ENCODE peak calls at places on chromosomes 2 and 18, in four cellular contexts. One of them, this sample, is unnamed.

GRCh38 chr2:53512071-53512841 is 255.3 kb upstream of the CHAC2 start:
- DNase-seq in heart right ventricle: no peak
- DNase-seq in colonic mucosa: no peak
- DNase-seq in psoas muscle: no peak
- DNase-seq in this sample: no peak

GRCh38 chr2:135633582-135633981 is 102.3 kb downstream of the R3HDM1 start:
- DNase-seq in psoas muscle: no peak
- DNase-seq in colonic mucosa: peak; percentile 36
- DNase-seq in heart right ventricle: no peak
- DNase-seq in this sample: no peak

GRCh38 chr2:236014408-236015131 is 153.6 kb downstream of the GBX2 start:
- DNase-seq in psoas muscle: no peak
- DNase-seq in heart right ventricle: no peak
- DNase-seq in colonic mucosa: no peak
- DNase-seq in this sample: no peak

GRCh38 chr2:174605687-174606086 is 8.1 kb upstream of the WIPF1 start:
- DNase-seq in colonic mucosa: no peak
- DNase-seq in psoas muscle: no peak
- DNase-seq in heart right ventricle: no peak
- DNase-seq in this sample: no peak

GRCh38 chr2:20680744-20681143 is 13.8 kb downstream of the GDF7 start:
- DNase-seq in colonic mucosa: no peak
- DNase-seq in heart right ventricle: no peak
- DNase-seq in psoas muscle: no peak
- DNase-seq in this sample: no peak

GRCh38 chr2:20165677-20166509 is 59.0 kb downstream of the SDC1 start:
- DNase-seq in heart right ventricle: no peak
- DNase-seq in psoas muscle: no peak
- DNase-seq in colonic mucosa: no peak
- DNase-seq in this sample: no peak

GRCh38 chr2:74514368-74515270 is at the start of gene TLX2:
- DNase-seq in colonic mucosa: no peak
- DNase-seq in psoas muscle: no peak
- DNase-seq in heart right ventricle: no peak
- DNase-seq in this sample: no peak

GRCh38 chr2:47277187-47277586 is 122.1 kb upstream of the STPG4 start:
- DNase-seq in colonic mucosa: no peak
- DNase-seq in heart right ventricle: no peak
- DNase-seq in psoas muscle: no peak
- DNase-seq in this sample: no peak

GRCh38 chr2:24926602-24927252 is 6.7 kb upstream of the ADCY3 start:
- DNase-seq in colonic mucosa: peak; percentile 39
- DNase-seq in psoas muscle: peak; percentile 88
- DNase-seq in heart right ventricle: peak; percentile 58
- DNase-seq in this sample: peak; percentile 40

GRCh38 chr2:147025611-147026010 is 819.2 kb upstream of the ACVR2A start:
- DNase-seq in heart right ventricle: no peak
- DNase-seq in colonic mucosa: no peak
- DNase-seq in psoas muscle: no peak
- DNase-seq in this sample: no peak

GRCh38 chr2:54374965-54375364 is 81.2 kb upstream of the SPTBN1 start:
- DNase-seq in colonic mucosa: no peak
- DNase-seq in psoas muscle: no peak
- DNase-seq in heart right ventricle: no peak
- DNase-seq in this sample: no peak

GRCh38 chr2:194483041-194483440 is 1174.0 kb upstream of the SLC39A10 start:
- DNase-seq in psoas muscle: no peak
- DNase-seq in colonic mucosa: no peak
- DNase-seq in heart right ventricle: no peak
- DNase-seq in this sample: no peak

GRCh38 chr2:174335605-174336402 is 1.1 kb downstream of the SP9 start:
- DNase-seq in colonic mucosa: no peak
- DNase-seq in psoas muscle: peak; percentile 57
- DNase-seq in heart right ventricle: no peak
- DNase-seq in this sample: peak; percentile 10

GRCh38 chr2:154875999-154876398 is 177.5 kb downstream of the KCNJ3 start:
- DNase-seq in psoas muscle: no peak
- DNase-seq in colonic mucosa: no peak
- DNase-seq in heart right ventricle: no peak
- DNase-seq in this sample: no peak

GRCh38 chr2:29273704-29274611 is 158.7 kb downstream of the CLIP4 start:
- DNase-seq in psoas muscle: no peak
- DNase-seq in colonic mucosa: no peak
- DNase-seq in heart right ventricle: no peak
- DNase-seq in this sample: no peak

GRCh38 chr2:24850944-24851343 is 57.7 kb downstream of the CENPO start:
- DNase-seq in colonic mucosa: no peak
- DNase-seq in psoas muscle: no peak
- DNase-seq in heart right ventricle: peak; percentile 51
- DNase-seq in this sample: no peak

GRCh38 chr18:10971717-10972116 is 177.7 kb downstream of the PIEZO2 start:
- DNase-seq in colonic mucosa: no peak
- DNase-seq in heart right ventricle: no peak
- DNase-seq in psoas muscle: no peak
- DNase-seq in this sample: no peak

GRCh38 chr2:96887419-96888081 is 17.7 kb upstream of the SEMA4C start:
- DNase-seq in heart right ventricle: no peak
- DNase-seq in colonic mucosa: no peak
- DNase-seq in psoas muscle: no peak
- DNase-seq in this sample: no peak

GRCh38 chr2:86556508-86556907 is 6.7 kb downstream of the CHMP3 start:
- DNase-seq in colonic mucosa: peak; percentile 39
- DNase-seq in psoas muscle: no peak
- DNase-seq in heart right ventricle: no peak
- DNase-seq in this sample: no peak

GRCh38 chr18:80175451-80176235 is 66.6 kb downstream of the ADNP2 start:
- DNase-seq in colonic mucosa: no peak
- DNase-seq in heart right ventricle: no peak
- DNase-seq in psoas muscle: no peak
- DNase-seq in this sample: peak; percentile 29

GRCh38 chr18:45250479-45250878 is 364.8 kb upstream of the SLC14A2 start:
- DNase-seq in heart right ventricle: no peak
- DNase-seq in colonic mucosa: no peak
- DNase-seq in psoas muscle: no peak
- DNase-seq in this sample: no peak

GRCh38 chr2:230677182-230677946 is 35.3 kb upstream of the CAB39 start:
- DNase-seq in colonic mucosa: no peak
- DNase-seq in psoas muscle: no peak
- DNase-seq in heart right ventricle: no peak
- DNase-seq in this sample: no peak

GRCh38 chr2:19993731-19994130 is 3.8 kb upstream of the WDR35 start:
- DNase-seq in colonic mucosa: no peak
- DNase-seq in psoas muscle: no peak
- DNase-seq in heart right ventricle: no peak
- DNase-seq in this sample: no peak

GRCh38 chr2:38750011-38750792 is 959 bp downstream of the SRSF7 start:
- DNase-seq in psoas muscle: peak; percentile 74
- DNase-seq in heart right ventricle: peak; percentile 61
- DNase-seq in colonic mucosa: peak; percentile 68
- DNase-seq in this sample: peak; percentile 80

GRCh38 chr2:157875720-157876065 is 437 bp downstream of the ACVR1 start:
- DNase-seq in heart right ventricle: peak; percentile 47
- DNase-seq in colonic mucosa: peak; percentile 62
- DNase-seq in psoas muscle: no peak
- DNase-seq in this sample: no peak

GRCh38 chr2:86065512-86065911 is 40.2 kb downstream of the POLR1A start:
- DNase-seq in colonic mucosa: no peak
- DNase-seq in heart right ventricle: no peak
- DNase-seq in psoas muscle: no peak
- DNase-seq in this sample: no peak

GRCh38 chr2:127709336-127709735 is 8.0 kb downstream of the SFT2D3 start:
- DNase-seq in psoas muscle: no peak
- DNase-seq in heart right ventricle: no peak
- DNase-seq in colonic mucosa: no peak
- DNase-seq in this sample: no peak

GRCh38 chr2:172813314-172813888 is 77.8 kb downstream of the RAPGEF4 start:
- DNase-seq in colonic mucosa: no peak
- DNase-seq in heart right ventricle: peak; percentile 23
- DNase-seq in psoas muscle: no peak
- DNase-seq in this sample: no peak

GRCh38 chr18:58723810-58724602 is 52.7 kb downstream of the MALT1 start:
- DNase-seq in colonic mucosa: no peak
- DNase-seq in psoas muscle: no peak
- DNase-seq in heart right ventricle: no peak
- DNase-seq in this sample: no peak

GRCh38 chr2:127361929-127362328 is 25.8 kb downstream of the MAP3K2 start:
- DNase-seq in psoas muscle: no peak
- DNase-seq in heart right ventricle: no peak
- DNase-seq in colonic mucosa: no peak
- DNase-seq in this sample: no peak

GRCh38 chr2:239566995-239567580 is 166.3 kb upstream of the HDAC4 start:
- DNase-seq in colonic mucosa: no peak
- DNase-seq in heart right ventricle: no peak
- DNase-seq in psoas muscle: no peak
- DNase-seq in this sample: no peak

GRCh38 chr18:47996091-47996541 is 65.7 kb upstream of the SMAD2 start:
- DNase-seq in colonic mucosa: no peak
- DNase-seq in psoas muscle: no peak
- DNase-seq in heart right ventricle: no peak
- DNase-seq in this sample: no peak

GRCh38 chr2:172921538-172922236 is 154.0 kb upstream of the MAP3K20 start:
- DNase-seq in heart right ventricle: no peak
- DNase-seq in psoas muscle: no peak
- DNase-seq in colonic mucosa: no peak
- DNase-seq in this sample: no peak

GRCh38 chr2:219724628-219725027 is 97.2 kb downstream of the SLC4A3 start:
- DNase-seq in heart right ventricle: no peak
- DNase-seq in colonic mucosa: no peak
- DNase-seq in psoas muscle: no peak
- DNase-seq in this sample: no peak

GRCh38 chr2:20225294-20226151 is 593 bp upstream of the SDC1 start:
- DNase-seq in psoas muscle: no peak
- DNase-seq in colonic mucosa: peak; percentile 88
- DNase-seq in heart right ventricle: no peak
- DNase-seq in this sample: peak; percentile 89

DNA sequence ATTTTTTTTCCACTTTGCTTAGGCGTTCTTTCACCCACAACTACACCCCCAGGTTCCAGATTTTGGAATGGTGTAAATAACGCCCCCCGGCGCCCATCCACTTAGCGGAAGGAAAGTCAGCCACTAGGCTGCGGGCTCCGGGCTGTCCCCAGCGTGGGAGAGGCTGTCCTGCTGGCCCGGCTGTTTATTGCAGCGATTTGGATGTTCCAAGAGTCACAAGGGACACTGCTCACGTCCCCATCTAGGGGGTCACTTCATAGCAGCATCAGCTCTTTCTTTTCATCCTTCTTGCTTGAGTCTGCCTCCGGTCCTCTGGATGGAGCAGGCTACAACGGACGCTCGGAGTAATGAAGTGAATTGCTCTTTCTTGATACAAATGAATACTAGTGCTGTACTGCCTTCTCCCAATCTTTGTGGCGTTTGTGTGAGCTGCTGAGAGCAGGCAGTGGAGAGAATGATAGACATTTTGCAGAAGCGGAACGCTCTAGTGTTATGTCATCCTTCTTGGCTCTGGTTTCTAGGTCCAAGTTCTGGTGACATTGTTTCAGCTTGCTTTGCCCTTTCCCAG is 50.7 kb upstream of the PAIP2B start:
- DNase-seq in heart right ventricle: peak; percentile 67
- DNase-seq in psoas muscle: peak; percentile 84
- DNase-seq in colonic mucosa: peak; percentile 37
- DNase-seq in this sample: peak; percentile 32
- H3K4me1 ChIP-seq in heart right ventricle: peaks cover 7% of the 10 kb centered on the region
- H3K4me1 ChIP-seq in psoas muscle: peaks cover 30% of the 10 kb centered on the region
- H3K4me1 ChIP-seq in colonic mucosa: no peaks in the 10 kb centered on the region
- H3K4me1 ChIP-seq in this sample: peaks cover 14% of the 10 kb centered on the region

GRCh38 chr2:113173563-113174368 is at the start of gene PSD4:
- DNase-seq in psoas muscle: peak; percentile 74
- DNase-seq in colonic mucosa: peak; percentile 56
- DNase-seq in heart right ventricle: peak; percentile 32
- DNase-seq in this sample: peak; percentile 93

GRCh38 chr2:113175736-113176695 is 2.2 kb downstream of the PSD4 start:
- DNase-seq in heart right ventricle: no peak
- DNase-seq in psoas muscle: no peak
- DNase-seq in colonic mucosa: no peak
- DNase-seq in this sample: peak; percentile 66

GRCh38 chr2:113174369-113174735 is 581 bp downstream of the PSD4 start:
- DNase-seq in colonic mucosa: no peak
- DNase-seq in psoas muscle: no peak
- DNase-seq in heart right ventricle: no peak
- DNase-seq in this sample: no peak

GRCh38 chr2:113176696-113177355 is 3.1 kb downstream of the PSD4 start:
- DNase-seq in psoas muscle: no peak
- DNase-seq in colonic mucosa: no peak
- DNase-seq in heart right ventricle: no peak
- DNase-seq in this sample: no peak

DNA sequence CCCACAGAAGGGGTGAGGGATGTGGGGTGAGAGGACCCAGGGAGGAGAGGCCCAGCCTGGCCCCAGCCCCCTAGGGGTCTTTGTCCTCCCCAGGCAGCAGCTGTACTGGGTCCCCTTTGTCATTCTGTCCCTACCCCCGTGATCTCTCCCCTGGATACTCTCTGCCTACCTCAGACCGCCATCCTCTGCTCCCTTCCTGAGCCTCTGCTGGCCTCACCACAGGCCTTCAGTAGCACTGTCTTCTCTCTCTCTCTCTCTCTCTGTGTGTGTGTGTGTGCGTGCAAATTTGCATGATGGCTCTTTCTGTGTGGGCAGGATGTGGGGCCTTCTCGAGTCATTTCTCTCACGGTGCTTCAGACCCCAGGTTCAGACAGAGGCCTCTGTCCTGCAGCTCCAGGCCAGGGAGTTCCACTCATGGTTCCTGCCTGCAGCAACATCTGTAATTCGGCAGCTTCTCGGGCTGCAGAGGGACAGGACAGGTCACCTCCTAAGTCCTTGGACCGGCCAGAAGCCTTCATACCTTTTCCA is 1.4 kb downstream of the PSD4 start:
- DNase-seq in psoas muscle: no peak
- DNase-seq in colonic mucosa: no peak
- DNase-seq in heart right ventricle: no peak
- DNase-seq in this sample: no peak
- H3K4me3 ChIP-seq in psoas muscle: no peak overlapping the region
- H3K4me3 ChIP-seq in colonic mucosa: peak overlapping the region; percentile 27
- H3K4me3 ChIP-seq in heart right ventricle: no peak overlapping the region
- H3K4me3 ChIP-seq in this sample: no peak overlapping the region

GRCh38 chr2:211930331-211930730 is 608.3 kb downstream of the ERBB4 start:
- DNase-seq in psoas muscle: no peak
- DNase-seq in colonic mucosa: no peak
- DNase-seq in heart right ventricle: no peak
- DNase-seq in this sample: no peak
- H3K4me1 ChIP-seq in psoas muscle: peaks cover 14% of the 10 kb centered on the region
- H3K4me1 ChIP-seq in colonic mucosa: no peaks in the 10 kb centered on the region
- H3K4me1 ChIP-seq in heart right ventricle: no peaks in the 10 kb centered on the region
- H3K4me1 ChIP-seq in this sample: no peaks in the 10 kb centered on the region

GRCh38 chr2:111903930-111904439 is 5.6 kb downstream of the MERTK start:
- DNase-seq in psoas muscle: no peak
- DNase-seq in heart right ventricle: no peak
- DNase-seq in colonic mucosa: no peak
- DNase-seq in this sample: no peak
- H3K4me3 ChIP-seq in psoas muscle: no peak overlapping the region
- H3K4me3 ChIP-seq in heart right ventricle: no peak overlapping the region
- H3K4me3 ChIP-seq in colonic mucosa: no peak overlapping the region
- H3K4me3 ChIP-seq in this sample: no peak overlapping the region

This sample was measured in mucosa of descending colon.